ENCODE peak calls at places on chromosomes 1 and 21, in eight cellular contexts. I, U, J, P, B, K, Y and E are unnamed samples.

GRCh38 chr1:62784509-62785365 is 805 bp downstream of the ATG4C start:
- DNase-seq in I (no peak), U (no peak), J (no peak), P (no peak), B (peak; percentile 20), K (no peak), Y (no peak), E (no peak)

GRCh38 chr1:200890818-200891773 is 3.6 kb upstream of the INAVA start:
- DNase-seq in I (no peak), U (no peak), J (no peak), P (no peak), B (peak; percentile 30), K (no peak), Y (no peak), E (no peak)

GRCh38 chr1:157580179-157580827 is 17.6 kb downstream of the FCRL4 start:
- DNase-seq in I (peak; percentile 22), U (peak; percentile 8), J (no peak), P (peak; percentile 36), B (peak; percentile 55), K (no peak), Y (peak; percentile 16), E (no peak)

GRCh38 chr1:44390277-44390676 is 14.8 kb upstream of the RNF220 start:
- DNase-seq in I (no peak), U (no peak), J (no peak), P (no peak), B (peak; percentile 85), K (no peak), Y (no peak), E (no peak)

GRCh38 chr1:35505911-35506798 is 51.0 kb downstream of the KIAA0319L start:
- DNase-seq in I (peak; percentile 61), U (peak; percentile 21), J (no peak), P (no peak), B (peak; percentile 91), K (no peak), Y (peak; percentile 84), E (no peak)

GRCh38 chr1:240877605-240878004 is 265.6 kb upstream of the GREM2 start:
- DNase-seq in I (no peak), U (no peak), J (no peak), P (no peak), B (no peak), K (no peak), Y (no peak), E (no peak)

GRCh38 chr21:34930971-34931370 is 118.1 kb downstream of the RUNX1 start:
- DNase-seq in I (no peak), U (no peak), J (no peak), P (no peak), B (peak; percentile 80), K (no peak), Y (peak; percentile 50), E (no peak)

GRCh38 chr1:206606867-206607266 is 5.4 kb downstream of the EIF2D start:
- DNase-seq in I (no peak), U (no peak), J (no peak), P (peak; percentile 9), B (peak; percentile 47), K (no peak), Y (no peak), E (no peak)

GRCh38 chr1:168835153-168835648 is 106.2 kb upstream of the DPT start:
- DNase-seq in I (no peak), U (no peak), J (no peak), P (no peak), B (no peak), K (no peak), Y (no peak), E (no peak)

GRCh38 chr1:205250699-205251098 is 23.0 kb downstream of the TMCC2 start:
- DNase-seq in I (no peak), U (no peak), J (no peak), P (no peak), B (no peak), K (no peak), Y (no peak), E (no peak)

GRCh38 chr1:45116340-45116739 is 90.1 kb downstream of the ZSWIM5 start:
- DNase-seq in I (no peak), U (no peak), J (no peak), P (no peak), B (no peak), K (no peak), Y (no peak), E (no peak)

GRCh38 chr1:203906932-203907331 is 45.5 kb downstream of the SNRPE start:
- DNase-seq in I (no peak), U (no peak), J (no peak), P (no peak), B (peak; percentile 96), K (no peak), Y (peak; percentile 74), E (no peak)

GRCh38 chr1:168347630-168348029 is 67.0 kb downstream of the TBX19 start:
- DNase-seq in I (no peak), U (no peak), J (no peak), P (no peak), B (no peak), K (no peak), Y (no peak), E (no peak)

GRCh38 chr1:96710708-96711477 is 10.7 kb upstream of the PTBP2 start:
- DNase-seq in I (no peak), U (no peak), J (no peak), P (no peak), B (peak; percentile 85), K (no peak), Y (no peak), E (no peak)

GRCh38 chr1:160836981-160837557 is 25.6 kb downstream of the CD244 start:
- DNase-seq in I (no peak), U (no peak), J (no peak), P (no peak), B (no peak), K (no peak), Y (peak; percentile 16), E (peak; percentile 19)

GRCh38 chr1:232766224-232766890 is 38.9 kb upstream of the MAP10 start:
- DNase-seq in I (no peak), U (no peak), J (no peak), P (no peak), B (no peak), K (no peak), Y (no peak), E (peak; percentile 65)

GRCh38 chr1:153617677-153618076 is 1.6 kb upstream of the S100A14 start:
- DNase-seq in I (peak; percentile 79), U (peak; percentile 34), J (peak; percentile 79), P (no peak), B (no peak), K (peak; percentile 53), Y (no peak), E (peak; percentile 81)

GRCh38 chr1:21937372-21938121 is 437 bp upstream of the HSPG2 start:
- DNase-seq in I (peak; percentile 79), U (peak; percentile 55), J (peak; percentile 92), P (peak; percentile 49), B (peak; percentile 78), K (peak; percentile 54), Y (no peak), E (peak; percentile 87)

GRCh38 chr1:101757985-101758384 is 238.7 kb downstream of the OLFM3 start:
- DNase-seq in I (no peak), U (no peak), J (no peak), P (no peak), B (no peak), K (no peak), Y (no peak), E (no peak)

GRCh38 chr1:178093958-178094751 is at the start of gene RASAL2:
- DNase-seq in I (peak; percentile 78), U (no peak), J (peak; percentile 80), P (peak; percentile 53), B (peak; percentile 63), K (peak; percentile 0), Y (peak; percentile 15), E (peak; percentile 76)

GRCh38 chr1:225554216-225554812 is 98.6 kb downstream of the ENAH start:
- DNase-seq in I (no peak), U (no peak), J (no peak), P (no peak), B (peak; percentile 44), K (no peak), Y (no peak), E (no peak)

GRCh38 chr1:237050185-237050584 is 8.2 kb downstream of the RYR2 start:
- DNase-seq in I (no peak), U (no peak), J (no peak), P (no peak), B (no peak), K (no peak), Y (no peak), E (no peak)

GRCh38 chr21:23384679-23385078 is 2222.6 kb downstream of the MRPL39 start:
- DNase-seq in I (no peak), U (no peak), J (no peak), P (no peak), B (no peak), K (no peak), Y (no peak), E (no peak)